ENCODE peak calls at places on chromosomes 3 and 15, in four cellular contexts. One of them, this sample, is unnamed.

GRCh38 chr3:123489400-123490004 is 40.6 kb upstream of the ADCY5 start:
- DNase-seq in GM23248: peak; percentile 72
- DNase-seq in neural progenitor cell: peak; percentile 79
- DNase-seq in HCT116: peak; percentile 29
- DNase-seq in this sample: peak; percentile 84

GRCh38 chr3:37271636-37272035 is 97.3 kb upstream of the LRRFIP2 start:
- DNase-seq in GM23248: no peak
- DNase-seq in neural progenitor cell: no peak
- DNase-seq in HCT116: no peak
- DNase-seq in this sample: no peak

GRCh38 chr3:157542711-157543485 is 39.7 kb upstream of the VEPH1 start:
- DNase-seq in GM23248: peak; percentile 89
- DNase-seq in neural progenitor cell: peak; percentile 72
- DNase-seq in HCT116: no peak
- DNase-seq in this sample: peak; percentile 85

GRCh38 chr3:65402597-65402996 is 636.1 kb downstream of the MAGI1 start:
- DNase-seq in GM23248: peak; percentile 99
- DNase-seq in neural progenitor cell: no peak
- DNase-seq in HCT116: no peak
- DNase-seq in this sample: peak; percentile 83

GRCh38 chr3:20974389-20974788 is 776.6 kb downstream of the ZNF385D start:
- DNase-seq in GM23248: no peak
- DNase-seq in neural progenitor cell: no peak
- DNase-seq in HCT116: no peak
- DNase-seq in this sample: no peak

GRCh38 chr3:13205567-13206143 is 132.4 kb upstream of the IQSEC1 start:
- DNase-seq in GM23248: no peak
- DNase-seq in neural progenitor cell: no peak
- DNase-seq in HCT116: no peak
- DNase-seq in this sample: no peak

GRCh38 chr3:102488316-102488715 is 53.5 kb downstream of the ZPLD1 start:
- DNase-seq in GM23248: no peak
- DNase-seq in neural progenitor cell: no peak
- DNase-seq in HCT116: no peak
- DNase-seq in this sample: no peak

GRCh38 chr15:80436511-80437307 is 32.5 kb downstream of the ARNT2 start:
- DNase-seq in GM23248: peak; percentile 80
- DNase-seq in neural progenitor cell: no peak
- DNase-seq in HCT116: peak; percentile 70
- DNase-seq in this sample: peak; percentile 93

GRCh38 chr3:77259701-77260100 is 219.8 kb downstream of the ROBO2 start:
- DNase-seq in GM23248: no peak
- DNase-seq in neural progenitor cell: no peak
- DNase-seq in HCT116: no peak
- DNase-seq in this sample: no peak

GRCh38 chr3:120838441-120839091 is 69.4 kb upstream of the STXBP5L start:
- DNase-seq in GM23248: no peak
- DNase-seq in neural progenitor cell: no peak
- DNase-seq in HCT116: no peak
- DNase-seq in this sample: no peak

GRCh38 chr15:31125061-31125460 is 23.5 kb upstream of the TRPM1 start:
- DNase-seq in GM23248: no peak
- DNase-seq in neural progenitor cell: no peak
- DNase-seq in HCT116: no peak
- DNase-seq in this sample: no peak

GRCh38 chr3:72346526-72346926 is 501.7 kb downstream of the SHQ1 start:
- DNase-seq in GM23248: peak; percentile 99
- DNase-seq in neural progenitor cell: no peak
- DNase-seq in HCT116: no peak
- DNase-seq in this sample: peak; percentile 62

GRCh38 chr3:155282416-155283091 is 10.9 kb downstream of the STRIT1 start:
- DNase-seq in GM23248: peak; percentile 77
- DNase-seq in neural progenitor cell: no peak
- DNase-seq in HCT116: no peak
- DNase-seq in this sample: peak; percentile 34

GRCh38 chr3:10160346-10160745 is 4.4 kb upstream of the IRAK2 start:
- DNase-seq in GM23248: peak; percentile 75
- DNase-seq in neural progenitor cell: no peak
- DNase-seq in HCT116: no peak
- DNase-seq in this sample: no peak

GRCh38 chr3:72892870-72893269 is 5.0 kb downstream of the GXYLT2 start:
- DNase-seq in GM23248: no peak
- DNase-seq in neural progenitor cell: peak; percentile 58
- DNase-seq in HCT116: no peak
- DNase-seq in this sample: no peak

DNA sequence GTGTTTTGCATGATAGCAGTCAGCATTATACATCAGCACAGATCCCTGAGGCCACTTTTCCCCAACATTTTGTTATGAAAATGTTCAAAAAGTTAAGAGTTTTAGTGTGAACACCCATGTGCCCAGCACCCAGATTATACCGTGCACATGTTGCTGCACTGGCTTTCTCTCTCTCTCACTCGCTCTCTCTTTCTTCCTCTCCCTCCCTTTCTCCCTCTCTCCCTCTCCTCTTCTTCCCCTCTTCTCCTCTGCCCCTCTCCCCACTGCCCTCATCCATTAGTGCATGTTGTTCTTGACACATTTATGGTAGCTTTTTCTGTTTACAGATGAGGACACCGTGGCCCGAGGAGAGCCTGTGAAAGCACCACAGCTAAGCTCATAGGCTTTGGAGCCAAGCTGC is 7.3 kb downstream of the FGD5 start:
- DNase-seq in GM23248: no peak
- DNase-seq in neural progenitor cell: no peak
- DNase-seq in HCT116: no peak
- DNase-seq in this sample: no peak
- H3K27me3 ChIP-seq in GM23248: peaks cover 37% of the 10 kb centered on the region
- H3K27me3 ChIP-seq in neural progenitor cell: no peaks in the 10 kb centered on the region
- H3K27me3 ChIP-seq in HCT116: peaks cover 85% of the 10 kb centered on the region
- H3K27me3 ChIP-seq in this sample: peaks cover 76% of the 10 kb centered on the region

DNA sequence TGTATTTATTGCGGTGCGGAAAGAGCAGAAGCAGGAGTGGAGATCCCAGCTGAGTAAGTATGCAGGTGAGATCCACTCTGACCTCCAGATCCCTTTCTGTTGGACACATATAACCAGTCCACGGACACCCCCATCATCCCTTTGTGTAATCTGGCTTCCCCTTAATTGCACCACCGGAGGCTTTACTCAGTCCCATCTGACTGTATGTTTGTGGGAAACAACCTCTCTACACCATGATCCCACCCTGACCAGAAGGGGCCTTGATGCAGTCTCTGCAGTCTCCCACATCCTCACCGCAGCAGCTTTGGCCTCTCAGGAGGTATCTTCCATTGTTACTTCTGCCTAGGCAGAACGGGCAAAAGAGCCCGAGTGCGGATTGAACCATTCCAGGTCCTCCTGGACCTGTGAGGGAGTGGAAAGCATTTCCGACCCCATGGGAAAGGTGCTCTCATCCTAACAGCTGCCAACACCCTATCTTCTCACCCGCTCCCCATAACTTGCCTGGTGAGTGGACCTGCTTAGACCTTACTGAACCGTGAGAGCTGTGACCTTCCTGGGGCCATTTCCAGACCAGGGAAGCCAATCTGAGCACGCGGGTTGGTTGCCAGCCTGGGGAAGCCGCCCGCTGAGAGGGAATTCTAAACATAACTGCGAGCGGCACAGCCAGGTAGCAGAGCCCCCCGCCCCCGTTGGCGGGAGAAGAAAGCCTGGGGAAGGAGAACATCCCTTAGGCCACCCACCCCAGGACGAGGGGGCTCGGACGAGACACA is 1.1 kb downstream of the SLCO2A1 start:
- DNase-seq in GM23248: no peak
- DNase-seq in neural progenitor cell: peak; percentile 16
- DNase-seq in HCT116: no peak
- DNase-seq in this sample: no peak
- H3K9ac ChIP-seq in GM23248: no peak overlapping the region
- H3K9ac ChIP-seq in neural progenitor cell: no peak overlapping the region
- H3K9ac ChIP-seq in HCT116: no peak overlapping the region
- H3K9ac ChIP-seq in this sample: no peak overlapping the region

GRCh38 chr15:98939311-98940080 is 68.1 kb downstream of the PGPEP1L start:
- DNase-seq in GM23248: no peak
- DNase-seq in neural progenitor cell: no peak
- DNase-seq in HCT116: no peak
- DNase-seq in this sample: no peak
- TF ChIP-seq EZH2phosphoT487 in GM23248: no peak
- TF ChIP-seq EZH2phosphoT487 in neural progenitor cell: no peak
- TF ChIP-seq EZH2phosphoT487 in HCT116: no peak
- TF ChIP-seq EZH2phosphoT487 in this sample: no peak

DNA sequence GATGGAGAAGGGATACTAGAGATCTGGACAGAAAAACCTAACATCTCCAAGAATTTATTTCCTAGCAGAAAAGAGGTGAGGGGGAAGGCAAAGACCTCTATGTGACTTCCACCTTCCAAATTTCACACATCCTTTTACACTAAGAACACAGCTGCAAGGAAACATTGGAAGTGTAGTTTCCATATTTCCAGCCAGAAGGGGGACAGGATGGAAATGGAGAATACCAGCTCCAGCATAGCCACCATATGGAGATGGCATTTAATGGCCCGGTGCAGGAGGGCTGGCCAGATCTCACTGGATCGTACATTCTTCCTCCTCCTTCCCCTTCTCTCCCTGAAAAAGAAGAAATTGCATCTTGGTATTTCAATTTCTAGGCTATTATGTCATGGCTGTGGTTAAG is 37.1 kb upstream of the TF start:
- DNase-seq in GM23248: no peak
- DNase-seq in neural progenitor cell: no peak
- DNase-seq in HCT116: no peak
- DNase-seq in this sample: no peak
- H3K27me3 ChIP-seq in GM23248: peaks cover 10% of the 10 kb centered on the region
- H3K27me3 ChIP-seq in neural progenitor cell: peaks cover 24% of the 10 kb centered on the region
- H3K27me3 ChIP-seq in HCT116: peaks cover 56% of the 10 kb centered on the region
- H3K27me3 ChIP-seq in this sample: peaks cover 57% of the 10 kb centered on the region

DNA sequence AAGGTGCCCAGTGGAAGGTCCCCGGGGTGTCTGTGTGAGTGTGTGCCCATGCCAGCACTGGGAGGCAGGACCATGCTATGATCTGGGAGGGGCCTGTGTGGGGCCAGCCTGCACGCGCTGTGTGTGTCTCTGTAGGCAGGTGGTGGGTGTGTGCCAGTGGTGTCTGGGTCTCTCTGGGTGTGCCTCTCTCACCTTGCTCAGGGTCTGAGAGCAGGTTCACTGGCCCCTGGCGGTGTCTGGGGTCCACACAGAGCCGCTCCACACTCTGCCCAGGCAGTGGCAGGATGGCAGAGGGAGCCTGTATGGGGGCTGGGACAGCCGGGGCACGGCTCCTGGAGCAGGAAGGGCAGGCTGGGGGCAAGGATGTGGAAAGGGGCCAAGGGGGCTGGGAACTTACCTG is 12.6 kb downstream of the ITIH4 start:
- DNase-seq in GM23248: no peak
- DNase-seq in neural progenitor cell: no peak
- DNase-seq in HCT116: no peak
- DNase-seq in this sample: no peak
- H3K9ac ChIP-seq in GM23248: no peak overlapping the region
- H3K9ac ChIP-seq in neural progenitor cell: no peak overlapping the region
- H3K9ac ChIP-seq in HCT116: no peak overlapping the region
- H3K9ac ChIP-seq in this sample: no peak overlapping the region

GRCh38 chr3:125512135-125512920 is 7.7 kb downstream of the SNX4 start:
- DNase-seq in GM23248: peak; percentile 58
- DNase-seq in neural progenitor cell: no peak
- DNase-seq in HCT116: peak; percentile 3
- DNase-seq in this sample: peak; percentile 59
- TF ChIP-seq EZH2phosphoT487 in GM23248: no peak
- TF ChIP-seq EZH2phosphoT487 in neural progenitor cell: no peak
- TF ChIP-seq EZH2phosphoT487 in HCT116: no peak
- TF ChIP-seq EZH2phosphoT487 in this sample: no peak

DNA sequence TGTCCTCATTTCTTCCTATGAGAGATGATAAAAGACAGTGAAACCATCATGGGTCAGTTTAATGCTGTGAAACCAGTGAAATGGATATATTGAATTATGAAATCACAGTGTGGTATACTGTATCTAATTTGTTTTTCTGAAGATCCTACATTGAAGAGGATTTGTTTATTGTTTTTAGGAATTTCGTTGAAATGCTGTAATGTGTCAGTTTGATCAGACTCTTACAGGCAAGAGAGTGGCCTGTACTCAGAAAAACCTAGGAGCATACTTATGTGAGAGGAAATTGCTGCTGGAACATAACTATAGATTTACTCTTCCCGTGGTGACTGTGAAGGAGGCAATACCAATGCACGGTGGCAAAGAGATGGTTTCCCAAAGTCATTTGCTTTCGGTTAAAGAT is 29.1 kb upstream of the ONECUT1 start:
- DNase-seq in GM23248: no peak
- DNase-seq in neural progenitor cell: no peak
- DNase-seq in HCT116: no peak
- DNase-seq in this sample: no peak
- H3K27me3 ChIP-seq in GM23248: no peaks in the 10 kb centered on the region
- H3K27me3 ChIP-seq in neural progenitor cell: no peaks in the 10 kb centered on the region
- H3K27me3 ChIP-seq in HCT116: peaks cover 35% of the 10 kb centered on the region
- H3K27me3 ChIP-seq in this sample: peaks cover 30% of the 10 kb centered on the region